ENCODE peak calls at places on chromosome 4, in seven cellular contexts. O is heart left ventricle, R is lower lobe of right lung, L is WTC11, W is lower leg skin, D is epithelial cell of esophagus, T is cardiac muscle cell. F is an unnamed sample.

GRCh38 chr4:71290074-71290473 is 48.7 kb upstream of the SLC4A4 start:
- DNase-seq in O (no peak), R (no peak), L (no peak), W (no peak), D (peak; percentile 45), T (no peak), F (no peak)

GRCh38 chr4:9898596-9899345 is 117.3 kb downstream of the DRD5 start:
- DNase-seq in O (no peak), R (no peak), L (peak; percentile 76), W (peak; percentile 17), D (peak; percentile 79), T (peak; percentile 85), F (no peak)

GRCh38 chr4:126136922-126137781 is 822.4 kb downstream of the FAT4 start:
- DNase-seq in O (no peak), R (no peak), L (no peak), W (no peak), D (no peak), T (no peak), F (no peak)

GRCh38 chr4:140635606-140636005 is 66.8 kb upstream of the UCP1 start:
- DNase-seq in O (peak; percentile 65), R (peak; percentile 61), L (peak; percentile 37), W (no peak), D (peak; percentile 65), T (peak; percentile 52), F (no peak)

GRCh38 chr4:96126227-96126626 is 286.3 kb downstream of the PDHA2 start:
- DNase-seq in O (no peak), R (no peak), L (peak; percentile 6), W (no peak), D (no peak), T (no peak), F (no peak)

GRCh38 chr4:97998203-97998602 is 145.1 kb downstream of the STPG2 start:
- DNase-seq in O (no peak), R (no peak), L (no peak), W (no peak), D (peak; percentile 82), T (no peak), F (no peak)

GRCh38 chr4:33073811-33074210 is 2353.6 kb downstream of the PCDH7 start:
- DNase-seq in O (no peak), R (no peak), L (no peak), W (no peak), D (no peak), T (peak; percentile 87), F (no peak)

GRCh38 chr4:70651864-70652506 is 14.3 kb downstream of the JCHAIN start:
- DNase-seq in O (no peak), R (no peak), L (no peak), W (no peak), D (peak; percentile 48), T (peak; percentile 60), F (no peak)

GRCh38 chr4:111632752-111633151 is 512.5 kb upstream of the FAM241A start:
- DNase-seq in O (no peak), R (no peak), L (no peak), W (no peak), D (peak; percentile 76), T (peak; percentile 67), F (no peak)

GRCh38 chr4:126627255-126627654 is 1005.5 kb upstream of the INTU start:
- DNase-seq in O (no peak), R (no peak), L (peak; percentile 29), W (no peak), D (peak; percentile 55), T (peak; percentile 49), F (no peak)

GRCh38 chr4:8410641-8411271 is 29.8 kb downstream of the ACOX3 start:
- DNase-seq in O (peak; percentile 78), R (peak; percentile 75), L (peak; percentile 85), W (no peak), D (peak; percentile 76), T (peak; percentile 70), F (no peak)
- TF ChIP-seq CTCF in O (peak; percentile 60), R (peak; percentile 28), L (no peak), W (no peak), D (no peak), T (peak; percentile 43), F (no peak)

GRCh38 chr4:163107754-163108153 is 58.9 kb downstream of the NAF1 start:
- DNase-seq in O (no peak), R (no peak), L (no peak), W (no peak), D (peak; percentile 34), T (peak; percentile 33), F (no peak)
- TF ChIP-seq CTCF in O (peak; percentile 21), R (peak; percentile 17), L (no peak), W (no peak), D (no peak), T (peak; percentile 23), F (no peak)

GRCh38 chr4:6221851-6222760 is 21.8 kb upstream of the JAKMIP1 start:
- DNase-seq in O (peak; percentile 67), R (no peak), L (peak; percentile 80), W (no peak), D (peak; percentile 5), T (peak; percentile 30), F (no peak)
- TF ChIP-seq CTCF in O (no peak), R (no peak), L (no peak), W (no peak), D (no peak), T (no peak), F (no peak)

DNA sequence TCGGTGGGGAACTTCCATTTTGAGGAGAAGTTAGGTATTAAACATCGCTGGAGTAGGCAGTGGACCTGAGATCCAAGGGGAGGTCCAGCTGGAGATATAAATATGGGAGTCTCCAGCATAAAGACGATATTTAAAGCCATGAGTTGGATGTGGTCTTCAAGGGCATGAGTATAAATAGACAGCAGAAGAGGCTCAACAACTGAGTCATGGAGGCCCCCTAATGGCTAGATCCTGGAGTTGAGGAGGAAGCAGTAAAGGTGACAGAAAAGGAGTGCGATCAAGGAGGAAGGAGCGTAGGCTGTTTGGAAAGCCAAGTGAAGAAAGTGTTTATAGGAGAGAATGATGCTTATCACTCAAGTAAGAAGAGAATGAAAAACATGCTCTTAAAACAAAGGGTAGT is 18.1 kb upstream of the APBB2 start:
- DNase-seq in O (no peak), R (no peak), L (no peak), W (no peak), D (no peak), T (no peak), F (no peak)
- TF ChIP-seq CTCF in O (peak; percentile 31), R (peak; percentile 8), L (no peak), W (no peak), D (no peak), T (peak; percentile 12), F (no peak)

GRCh38 chr4:145868637-145869409 is 69.8 kb downstream of the ZNF827 start:
- DNase-seq in O (no peak), R (no peak), L (no peak), W (no peak), D (no peak), T (peak; percentile 21), F (no peak)
- TF ChIP-seq CTCF in O (no peak), R (no peak), L (no peak), W (no peak), D (no peak), T (peak; percentile 27), F (no peak)